ENCODE peak calls at places on chromosomes 12 and 14, in eight cellular contexts. W, X, N, P, S, O, G and F are unnamed samples.

GRCh38 chr12:63876980-63877379 is 32.5 kb downstream of the SRGAP1 start:
- DNase-seq in W (no peak), X (no peak), N (no peak), P (no peak), S (peak; percentile 27), O (no peak), G (no peak), F (no peak)

GRCh38 chr12:53701518-53702264 is 25.6 kb downstream of the CALCOCO1 start:
- DNase-seq in W (peak; percentile 81), X (peak; percentile 87), N (peak; percentile 76), P (peak; percentile 84), S (peak; percentile 83), O (peak; percentile 49), G (peak; percentile 77), F (peak; percentile 69)

GRCh38 chr14:86430807-86431206 is 900.9 kb downstream of the FLRT2 start:
- DNase-seq in W (no peak), X (no peak), N (no peak), P (no peak), S (no peak), O (no peak), G (no peak), F (peak; percentile 26)

GRCh38 chr12:130339946-130340345 is 2.3 kb downstream of the PIWIL1 start:
- DNase-seq in W (no peak), X (no peak), N (no peak), P (no peak), S (no peak), O (no peak), G (no peak), F (no peak)

GRCh38 chr12:94725375-94726168 is 75.2 kb upstream of the TMCC3 start:
- DNase-seq in W (no peak), X (peak; percentile 24), N (peak; percentile 17), P (no peak), S (peak; percentile 83), O (no peak), G (no peak), F (peak; percentile 10)

GRCh38 chr12:96474206-96474605 is 15.2 kb upstream of the CFAP54 start:
- DNase-seq in W (no peak), X (no peak), N (no peak), P (no peak), S (no peak), O (no peak), G (no peak), F (no peak)

GRCh38 chr12:57735952-57736742 is 2.4 kb downstream of the AGAP2 start:
- DNase-seq in W (peak; percentile 59), X (peak; percentile 61), N (peak; percentile 44), P (no peak), S (peak; percentile 45), O (no peak), G (no peak), F (no peak)

GRCh38 chr12:120485914-120486881 is 9.7 kb upstream of the DYNLL1 start:
- DNase-seq in W (no peak), X (no peak), N (no peak), P (no peak), S (no peak), O (no peak), G (no peak), F (no peak)

GRCh38 chr14:82854131-82854530 is 1320.5 kb upstream of the SEL1L start:
- DNase-seq in W (no peak), X (no peak), N (peak; percentile 10), P (no peak), S (no peak), O (no peak), G (no peak), F (no peak)

GRCh38 chr12:6769003-6769389 is 2.8 kb downstream of the PTMS start:
- DNase-seq in W (peak; percentile 61), X (peak; percentile 72), N (peak; percentile 81), P (peak; percentile 43), S (peak; percentile 62), O (no peak), G (no peak), F (no peak)

GRCh38 chr12:13962699-13963098 is 18.7 kb downstream of the GRIN2B start:
- DNase-seq in W (no peak), X (no peak), N (peak; percentile 4), P (no peak), S (no peak), O (no peak), G (no peak), F (no peak)

GRCh38 chr14:91417983-91418386 is 365 bp upstream of the CCDC88C start:
- DNase-seq in W (no peak), X (peak; percentile 56), N (no peak), P (peak; percentile 42), S (no peak), O (no peak), G (peak; percentile 67), F (no peak)

GRCh38 chr12:47032644-47033043 is 46.8 kb upstream of the PCED1B start:
- DNase-seq in W (no peak), X (no peak), N (peak; percentile 61), P (no peak), S (peak; percentile 87), O (no peak), G (no peak), F (peak; percentile 55)

GRCh38 chr14:92160619-92161018 is 38.9 kb downstream of the CPSF2 start:
- DNase-seq in W (no peak), X (no peak), N (no peak), P (peak; percentile 19), S (peak; percentile 90), O (no peak), G (no peak), F (peak; percentile 12)

GRCh38 chr12:52168019-52168717 is 23.6 kb downstream of the KRT80 start:
- DNase-seq in W (peak; percentile 61), X (no peak), N (peak; percentile 54), P (no peak), S (peak; percentile 87), O (no peak), G (no peak), F (no peak)

GRCh38 chr12:38898001-38898684 is 7.2 kb downstream of the CPNE8 start:
- DNase-seq in W (no peak), X (no peak), N (peak; percentile 18), P (no peak), S (peak; percentile 1), O (no peak), G (no peak), F (no peak)

GRCh38 chr14:103283916-103284315 is 50.1 kb upstream of the EIF5 start:
- DNase-seq in W (no peak), X (no peak), N (no peak), P (no peak), S (no peak), O (no peak), G (no peak), F (no peak)

GRCh38 chr14:104271394-104271793 is 133.0 kb downstream of the KIF26A start:
- DNase-seq in W (no peak), X (no peak), N (no peak), P (no peak), S (peak; percentile 8), O (no peak), G (no peak), F (no peak)

GRCh38 chr12:27290501-27291168 is 42.0 kb upstream of the BMAL2 start:
- DNase-seq in W (no peak), X (no peak), N (no peak), P (no peak), S (no peak), O (no peak), G (no peak), F (no peak)

GRCh38 chr12:120903382-120903817 is 758 bp downstream of the SPPL3 start:
- DNase-seq in W (peak; percentile 74), X (peak; percentile 27), N (peak; percentile 58), P (peak; percentile 55), S (peak; percentile 16), O (no peak), G (peak; percentile 83), F (peak; percentile 29)

GRCh38 chr12:50641566-50641965 is 122.3 kb upstream of the ATF1 start:
- DNase-seq in W (no peak), X (peak; percentile 22), N (no peak), P (no peak), S (no peak), O (no peak), G (no peak), F (no peak)

GRCh38 chr14:63323148-63323547 is 4.4 kb upstream of the GPHB5 start:
- DNase-seq in W (no peak), X (no peak), N (no peak), P (no peak), S (no peak), O (no peak), G (no peak), F (no peak)

GRCh38 chr12:45637706-45638105 is 91.8 kb upstream of the ARID2 start:
- DNase-seq in W (no peak), X (no peak), N (no peak), P (no peak), S (peak; percentile 84), O (no peak), G (no peak), F (peak; percentile 35)

GRCh38 chr12:68319988-68320623 is 12.1 kb downstream of the MDM1 start:
- DNase-seq in W (peak; percentile 31), X (no peak), N (no peak), P (no peak), S (peak; percentile 43), O (no peak), G (no peak), F (peak; percentile 81)

GRCh38 chr12:2640709-2641108 is 154.1 kb upstream of the FKBP4 start:
- DNase-seq in W (peak; percentile 72), X (no peak), N (no peak), P (peak; percentile 72), S (peak; percentile 95), O (no peak), G (no peak), F (peak; percentile 95)

GRCh38 chr12:100987552-100988277 is 193.1 kb downstream of the ANO4 start:
- DNase-seq in W (no peak), X (peak; percentile 51), N (peak; percentile 23), P (peak; percentile 11), S (peak; percentile 42), O (no peak), G (peak; percentile 37), F (peak; percentile 23)
- TF ChIP-seq CTCF in W (no peak), X (peak; percentile 21), N (peak; percentile 58), P (no peak), S (peak; percentile 56), O (no peak), G (peak; percentile 36), F (peak; percentile 32)

DNA sequence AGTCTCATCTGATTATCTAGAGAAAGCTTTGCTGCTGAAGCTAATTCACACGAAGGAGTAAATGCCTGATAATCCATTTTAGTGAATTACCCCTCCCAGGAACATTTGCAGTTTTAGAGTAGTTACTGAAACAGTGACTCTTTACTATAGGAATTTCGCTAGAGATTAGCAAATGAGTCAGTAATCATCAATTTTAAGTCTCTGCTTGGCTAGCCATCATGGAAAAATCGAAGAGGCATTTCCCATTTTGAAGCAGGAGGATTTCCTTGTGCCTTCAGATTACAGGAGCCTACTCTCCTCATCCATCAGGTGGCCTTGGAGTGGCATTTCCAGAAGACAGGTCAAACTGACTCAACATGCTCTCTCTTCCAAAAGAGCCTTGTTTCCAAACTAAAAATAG is 154.5 kb downstream of the EGLN3 start:
- DNase-seq in W (no peak), X (no peak), N (no peak), P (no peak), S (peak; percentile 16), O (no peak), G (no peak), F (peak; percentile 9)
- TF ChIP-seq CTCF in W (no peak), X (no peak), N (no peak), P (no peak), S (no peak), O (no peak), G (no peak), F (no peak)

GRCh38 chr14:106842687-106843086 is 1316.3 kb downstream of the TMEM121 start:
- DNase-seq in W (no peak), X (no peak), N (no peak), P (no peak), S (no peak), O (no peak), G (no peak), F (no peak)
- TF ChIP-seq CTCF in W (peak; percentile 40), X (no peak), N (no peak), P (no peak), S (no peak), O (peak; percentile 8), G (peak; percentile 15), F (peak; percentile 53)

GRCh38 chr12:92506460-92506859 is 196.3 kb upstream of the PLEKHG7 start:
- DNase-seq in W (no peak), X (no peak), N (no peak), P (no peak), S (no peak), O (no peak), G (no peak), F (no peak)
- TF ChIP-seq CTCF in W (no peak), X (no peak), N (no peak), P (no peak), S (no peak), O (no peak), G (no peak), F (no peak)